ENCODE peak calls at places on chromosomes 7 and 10, in nine cellular contexts. One of them, this sample, is unnamed. For H3K4me1 and H3K9me3, the result is how much of the 10 kb centered on the place peaks cover.

GRCh38 chr10:62541811-62542210 is 167.6 kb downstream of the ZNF365 start:
- DNase-seq in fibroblast of lung: no peak
- DNase-seq in cardiac muscle cell: no peak
- DNase-seq in PC-9: no peak
- DNase-seq in mammary epithelial cell: no peak
- DNase-seq in pancreas: no peak
- DNase-seq in thoracic aorta: no peak
- DNase-seq in colonic mucosa: no peak
- DNase-seq in body of pancreas: no peak
- DNase-seq in this sample: no peak

GRCh38 chr7:11458736-11459483 is 373.1 kb downstream of the THSD7A start:
- DNase-seq in cardiac muscle cell: peak
- DNase-seq in PC-9: no peak
- DNase-seq in thoracic aorta: no peak
- DNase-seq in fibroblast of lung: peak
- DNase-seq in colonic mucosa: no peak
- DNase-seq in mammary epithelial cell: peak
- DNase-seq in body of pancreas: no peak
- DNase-seq in pancreas: no peak
- DNase-seq in this sample: no peak

GRCh38 chr10:60615551-60615950 is 162.7 kb upstream of the CDK1 start:
- DNase-seq in cardiac muscle cell: no peak
- DNase-seq in thoracic aorta: no peak
- DNase-seq in colonic mucosa: no peak
- DNase-seq in mammary epithelial cell: no peak
- DNase-seq in pancreas: no peak
- DNase-seq in PC-9: no peak
- DNase-seq in body of pancreas: no peak
- DNase-seq in fibroblast of lung: peak
- DNase-seq in this sample: no peak

GRCh38 chr10:132164801-132165278 is 21.9 kb upstream of the DPYSL4 start:
- DNase-seq in mammary epithelial cell: no peak
- DNase-seq in PC-9: no peak
- DNase-seq in fibroblast of lung: no peak
- DNase-seq in pancreas: peak
- DNase-seq in body of pancreas: no peak
- DNase-seq in colonic mucosa: peak
- DNase-seq in thoracic aorta: no peak
- DNase-seq in cardiac muscle cell: no peak
- DNase-seq in this sample: peak

GRCh38 chr7:99008921-99009530 is 130.7 kb downstream of the TRRAP start:
- DNase-seq in mammary epithelial cell: no peak
- DNase-seq in thoracic aorta: no peak
- DNase-seq in cardiac muscle cell: no peak
- DNase-seq in body of pancreas: peak
- DNase-seq in colonic mucosa: no peak
- DNase-seq in fibroblast of lung: no peak
- DNase-seq in pancreas: peak
- DNase-seq in PC-9: no peak
- DNase-seq in this sample: no peak

GRCh38 chr7:835491-836401 is 3.5 kb downstream of the SUN1 start:
- DNase-seq in mammary epithelial cell: no peak
- DNase-seq in body of pancreas: no peak
- DNase-seq in fibroblast of lung: no peak
- DNase-seq in cardiac muscle cell: no peak
- DNase-seq in PC-9: no peak
- DNase-seq in colonic mucosa: no peak
- DNase-seq in thoracic aorta: no peak
- DNase-seq in pancreas: no peak
- DNase-seq in this sample: no peak

GRCh38 chr10:13831711-13832110 is 244.9 kb downstream of the PRPF18 start:
- DNase-seq in mammary epithelial cell: no peak
- DNase-seq in pancreas: no peak
- DNase-seq in cardiac muscle cell: peak
- DNase-seq in body of pancreas: no peak
- DNase-seq in thoracic aorta: no peak
- DNase-seq in PC-9: no peak
- DNase-seq in fibroblast of lung: peak
- DNase-seq in colonic mucosa: no peak
- DNase-seq in this sample: no peak

GRCh38 chr10:13613519-13613918 is 26.8 kb downstream of the PRPF18 start:
- DNase-seq in colonic mucosa: no peak
- DNase-seq in thoracic aorta: no peak
- DNase-seq in body of pancreas: no peak
- DNase-seq in pancreas: no peak
- DNase-seq in fibroblast of lung: peak
- DNase-seq in PC-9: no peak
- DNase-seq in cardiac muscle cell: peak
- DNase-seq in mammary epithelial cell: no peak
- DNase-seq in this sample: no peak

GRCh38 chr10:130924138-130924819 is 387.2 kb downstream of the TCERG1L start:
- DNase-seq in colonic mucosa: no peak
- DNase-seq in cardiac muscle cell: no peak
- DNase-seq in body of pancreas: peak
- DNase-seq in pancreas: peak
- DNase-seq in fibroblast of lung: no peak
- DNase-seq in thoracic aorta: no peak
- DNase-seq in PC-9: peak
- DNase-seq in mammary epithelial cell: no peak
- DNase-seq in this sample: no peak

DNA sequence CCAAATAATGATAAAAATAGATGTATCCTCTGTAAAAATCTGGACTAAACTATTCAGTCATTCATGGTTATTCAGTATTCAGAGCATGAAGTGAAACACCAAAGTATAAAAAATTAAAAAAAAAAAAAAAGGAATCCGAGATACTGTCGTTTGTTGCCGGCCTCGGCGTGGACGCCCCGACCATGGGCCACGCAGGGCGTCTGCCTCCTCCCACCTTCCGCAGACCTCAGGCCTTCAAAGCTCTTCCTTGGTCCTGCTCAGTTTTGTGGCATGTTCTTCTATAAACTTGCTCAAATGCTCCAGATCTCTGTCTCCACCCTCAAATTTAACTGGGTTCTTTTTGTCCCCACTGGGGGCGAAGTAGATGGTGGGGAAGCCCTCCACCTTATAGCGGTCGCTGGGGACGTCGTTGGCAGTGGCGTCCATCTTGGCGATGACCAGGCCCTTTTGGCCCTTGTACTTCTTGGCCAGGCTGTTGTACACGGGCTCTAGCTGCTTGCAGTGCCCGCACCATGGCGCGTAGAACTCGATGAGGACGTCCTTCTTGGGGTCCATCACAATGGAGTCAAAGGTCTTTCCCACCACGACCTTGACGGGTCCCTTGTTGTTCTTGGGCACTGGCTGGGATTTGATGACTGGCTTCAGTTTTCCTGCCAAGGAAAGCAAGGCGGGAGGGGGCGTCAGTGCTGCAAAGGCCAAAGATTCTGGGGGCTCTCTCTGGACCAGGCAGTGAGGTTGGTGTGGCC is 24.6 kb downstream of the PDIA4 start:
- DNase-seq in PC-9: no peak
- DNase-seq in thoracic aorta: no peak
- DNase-seq in cardiac muscle cell: no peak
- DNase-seq in body of pancreas: no peak
- DNase-seq in pancreas: no peak
- DNase-seq in fibroblast of lung: no peak
- DNase-seq in colonic mucosa: no peak
- DNase-seq in mammary epithelial cell: no peak
- DNase-seq in this sample: peak
- H3K4me1 ChIP-seq in PC-9: under half
- H3K4me1 ChIP-seq in thoracic aorta: under half
- H3K4me1 ChIP-seq in cardiac muscle cell: under half
- H3K4me1 ChIP-seq in body of pancreas: under half
- H3K4me1 ChIP-seq in pancreas: under half
- H3K4me1 ChIP-seq in fibroblast of lung: under half
- H3K4me1 ChIP-seq in colonic mucosa: under half
- H3K4me1 ChIP-seq in mammary epithelial cell: under half
- H3K4me1 ChIP-seq in this sample: under half

GRCh38 chr7:66076459-66077329 is 1.1 kb downstream of the ASL start:
- DNase-seq in fibroblast of lung: no peak
- DNase-seq in body of pancreas: peak
- DNase-seq in mammary epithelial cell: no peak
- DNase-seq in pancreas: no peak
- DNase-seq in thoracic aorta: no peak
- DNase-seq in cardiac muscle cell: no peak
- DNase-seq in PC-9: no peak
- DNase-seq in colonic mucosa: peak
- DNase-seq in this sample: no peak
- TF ChIP-seq CTCF in fibroblast of lung: no peak
- TF ChIP-seq CTCF in body of pancreas: no peak
- TF ChIP-seq CTCF in mammary epithelial cell: no peak
- TF ChIP-seq CTCF in pancreas: no peak
- TF ChIP-seq CTCF in thoracic aorta: no peak
- TF ChIP-seq CTCF in cardiac muscle cell: no peak
- TF ChIP-seq CTCF in PC-9: no peak
- TF ChIP-seq CTCF in colonic mucosa: no peak
- TF ChIP-seq CTCF in this sample: no peak

DNA sequence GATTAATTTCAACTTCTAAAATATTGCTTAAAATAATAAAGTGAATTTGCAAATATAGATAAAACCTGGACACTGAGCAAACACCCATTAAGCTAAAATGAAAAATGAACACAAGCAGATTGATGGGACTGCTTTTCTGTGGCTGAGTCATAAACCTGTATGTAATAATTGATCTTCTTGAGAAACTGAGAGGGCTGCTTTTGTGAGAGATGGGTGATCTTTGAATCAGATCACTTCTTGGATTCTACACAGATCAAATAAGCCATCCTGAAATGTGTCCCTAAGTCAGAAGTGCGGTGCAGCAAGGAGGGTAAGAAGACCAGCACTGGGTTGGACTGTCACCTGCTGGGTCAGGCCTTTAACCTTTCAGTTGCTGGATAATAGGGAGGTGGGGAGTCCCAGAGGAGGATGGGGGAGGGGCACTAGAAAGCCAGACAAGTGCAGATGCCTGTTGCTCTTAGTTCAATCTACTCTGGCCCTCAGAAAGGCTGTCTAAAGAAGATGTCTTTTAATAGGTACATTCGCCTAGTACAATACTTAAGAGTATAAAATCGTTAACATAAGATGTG is 178.2 kb upstream of the NAMPT start:
- DNase-seq in body of pancreas: no peak
- DNase-seq in mammary epithelial cell: no peak
- DNase-seq in colonic mucosa: no peak
- DNase-seq in PC-9: no peak
- DNase-seq in fibroblast of lung: no peak
- DNase-seq in thoracic aorta: no peak
- DNase-seq in cardiac muscle cell: no peak
- DNase-seq in pancreas: no peak
- DNase-seq in this sample: no peak
- H3K9me3 ChIP-seq in body of pancreas: under half
- H3K9me3 ChIP-seq in mammary epithelial cell: under half
- H3K9me3 ChIP-seq in colonic mucosa: under half
- H3K9me3 ChIP-seq in PC-9: under half
- H3K9me3 ChIP-seq in fibroblast of lung: under half
- H3K9me3 ChIP-seq in thoracic aorta: under half
- H3K9me3 ChIP-seq in cardiac muscle cell: under half
- H3K9me3 ChIP-seq in pancreas: under half
- H3K9me3 ChIP-seq in this sample: under half

GRCh38 chr10:102626026-102626686 is 18.1 kb upstream of the TRIM8 start:
- DNase-seq in fibroblast of lung: no peak
- DNase-seq in body of pancreas: no peak
- DNase-seq in PC-9: no peak
- DNase-seq in mammary epithelial cell: no peak
- DNase-seq in thoracic aorta: no peak
- DNase-seq in colonic mucosa: no peak
- DNase-seq in cardiac muscle cell: no peak
- DNase-seq in pancreas: peak
- DNase-seq in this sample: peak

GRCh38 chr10:102627141-102627445 is 17.2 kb upstream of the TRIM8 start:
- DNase-seq in cardiac muscle cell: no peak
- DNase-seq in body of pancreas: no peak
- DNase-seq in PC-9: no peak
- DNase-seq in fibroblast of lung: no peak
- DNase-seq in thoracic aorta: no peak
- DNase-seq in colonic mucosa: no peak
- DNase-seq in pancreas: no peak
- DNase-seq in mammary epithelial cell: no peak
- DNase-seq in this sample: no peak

GRCh38 chr10:102627446-102628293 is 16.6 kb upstream of the TRIM8 start:
- DNase-seq in cardiac muscle cell: peak
- DNase-seq in PC-9: no peak
- DNase-seq in pancreas: peak
- DNase-seq in colonic mucosa: no peak
- DNase-seq in body of pancreas: peak
- DNase-seq in mammary epithelial cell: peak
- DNase-seq in fibroblast of lung: peak
- DNase-seq in thoracic aorta: no peak
- DNase-seq in this sample: peak

GRCh38 chr10:102624094-102624493 is 20.2 kb upstream of the TRIM8 start:
- DNase-seq in pancreas: no peak
- DNase-seq in body of pancreas: no peak
- DNase-seq in mammary epithelial cell: no peak
- DNase-seq in colonic mucosa: no peak
- DNase-seq in PC-9: no peak
- DNase-seq in thoracic aorta: no peak
- DNase-seq in cardiac muscle cell: no peak
- DNase-seq in fibroblast of lung: no peak
- DNase-seq in this sample: no peak

GRCh38 chr10:102624751-102625330 is 19.4 kb upstream of the TRIM8 start:
- DNase-seq in cardiac muscle cell: peak
- DNase-seq in body of pancreas: no peak
- DNase-seq in colonic mucosa: no peak
- DNase-seq in PC-9: no peak
- DNase-seq in fibroblast of lung: no peak
- DNase-seq in pancreas: peak
- DNase-seq in mammary epithelial cell: peak
- DNase-seq in thoracic aorta: no peak
- DNase-seq in this sample: no peak
- H3K4me1 ChIP-seq in cardiac muscle cell: half or more
- H3K4me1 ChIP-seq in body of pancreas: under half
- H3K4me1 ChIP-seq in colonic mucosa: under half
- H3K4me1 ChIP-seq in PC-9: under half
- H3K4me1 ChIP-seq in fibroblast of lung: under half
- H3K4me1 ChIP-seq in pancreas: under half
- H3K4me1 ChIP-seq in mammary epithelial cell: under half
- H3K4me1 ChIP-seq in thoracic aorta: half or more
- H3K4me1 ChIP-seq in this sample: half or more